ENCODE peak calls at places on chromosomes 6 and 20, in ten cellular contexts. D, R, Y, G, T, B, P, I, J and O are unnamed samples.

GRCh38 chr6:155100087-155100486 is 105.0 kb downstream of the TIAM2 start:
- DNase-seq in I (no peak), R (peak), D (no peak), J (no peak), Y (no peak), T (no peak), P (no peak), G (peak), B (peak), O (peak)

GRCh38 chr6:165664553-165665383 is 1.7 kb upstream of the PDE10A start:
- DNase-seq in T (no peak), B (no peak), D (no peak), R (no peak), P (no peak), G (no peak), J (no peak), Y (no peak), I (no peak), O (no peak)

GRCh38 chr20:17624551-17625245 is 54.8 kb downstream of the DSTN start:
- DNase-seq in T (no peak), D (no peak), R (no peak), G (no peak), Y (no peak), I (no peak), J (no peak), P (no peak), B (peak), O (no peak)

GRCh38 chr6:4401408-4402367 is 266.3 kb upstream of the ECI2 start:
- DNase-seq in R (peak), D (no peak), J (peak), G (no peak), B (peak), I (no peak), T (no peak), Y (peak), P (no peak), O (no peak)

GRCh38 chr6:53496100-53496499 is 48.8 kb downstream of the GCLC start:
- DNase-seq in P (no peak), Y (no peak), B (no peak), G (no peak), J (no peak), I (no peak), R (no peak), D (no peak), T (no peak), O (no peak)

GRCh38 chr6:52089758-52090348 is 2.4 kb upstream of the PKHD1 start:
- DNase-seq in T (no peak), J (no peak), Y (no peak), R (no peak), I (no peak), P (no peak), D (no peak), G (no peak), B (no peak), O (no peak)

GRCh38 chr6:79269877-79270276 is 35.4 kb upstream of the HMGN3 start:
- DNase-seq in T (no peak), Y (peak), R (no peak), B (no peak), G (no peak), J (peak), P (no peak), I (peak), D (no peak), O (no peak)

GRCh38 chr20:53692465-53693067 is 98.9 kb upstream of the ZNF217 start:
- DNase-seq in Y (no peak), T (no peak), B (peak), I (no peak), D (no peak), R (peak), J (peak), P (no peak), G (no peak), O (no peak)

GRCh38 chr6:34589633-34590139 is 33.6 kb upstream of the SPDEF start:
- DNase-seq in Y (no peak), G (no peak), B (no peak), R (no peak), P (no peak), J (no peak), I (no peak), T (no peak), D (no peak), O (no peak)

GRCh38 chr6:13522639-13523038 is 35.2 kb upstream of the GFOD1 start:
- DNase-seq in B (no peak), R (no peak), J (peak), T (no peak), Y (no peak), G (no peak), I (no peak), D (no peak), P (no peak), O (no peak)

GRCh38 chr6:161663682-161664081 is 389.8 kb upstream of the AGPAT4 start:
- DNase-seq in P (no peak), J (no peak), Y (no peak), D (no peak), I (no peak), R (no peak), T (no peak), B (no peak), G (no peak), O (no peak)